ENCODE peak calls at places on chromosomes 6 and 20, in ten cellular contexts. Z is bronchial epithelial cell, J is psoas muscle, O is SK-N-SH, L is fibroblast of lung, U is AG10803, K is cardiac fibroblast, E is GM12865, P is spleen, G is choroid plexus epithelial cell. C is an unnamed sample.
A peak's percentile ranks its signal among the peaks of the same experiment; 100 is the strongest.

GRCh38 chr6:116221067-116221466 is 32.8 kb downstream of the TSPYL4 start:
- DNase-seq in Z (peak; percentile 50), J (no peak), O (no peak), L (peak; percentile 37), U (peak; percentile 67), K (peak; percentile 50), E (no peak), P (no peak), G (peak; percentile 38), C (peak; percentile 52)

GRCh38 chr6:13991393-13991792 is 66.6 kb downstream of the RNF182 start:
- DNase-seq in Z (no peak), J (no peak), O (no peak), L (no peak), U (no peak), K (no peak), E (no peak), P (no peak), G (no peak), C (no peak)

GRCh38 chr20:19784511-19785172 is 26.6 kb downstream of the RIN2 start:
- DNase-seq in Z (peak; percentile 89), J (peak; percentile 44), O (peak; percentile 69), L (peak; percentile 83), U (peak; percentile 86), K (peak; percentile 89), E (peak; percentile 67), P (no peak), G (peak; percentile 94), C (peak; percentile 91)

GRCh38 chr20:38260025-38260377 is 534 bp downstream of the KIAA1755 start:
- DNase-seq in Z (no peak), J (no peak), O (peak; percentile 42), L (peak; percentile 41), U (no peak), K (no peak), E (no peak), P (no peak), G (peak; percentile 52), C (no peak)

GRCh38 chr20:8144282-8145245 is 12.5 kb downstream of the PLCB1 start:
- DNase-seq in Z (no peak), J (no peak), O (no peak), L (peak; percentile 93), U (peak; percentile 93), K (peak; percentile 80), E (peak; percentile 9), P (no peak), G (peak; percentile 97), C (peak; percentile 8)

GRCh38 chr6:42339991-42340401 is 111.7 kb downstream of the TRERF1 start:
- DNase-seq in Z (peak; percentile 95), J (no peak), O (no peak), L (peak; percentile 23), U (no peak), K (no peak), E (peak; percentile 84), P (no peak), G (no peak), C (peak; percentile 89)

GRCh38 chr6:150607044-150607650 is 7.5 kb downstream of the PLEKHG1 start:
- DNase-seq in Z (no peak), J (no peak), O (no peak), L (no peak), U (no peak), K (no peak), E (no peak), P (no peak), G (no peak), C (no peak)

GRCh38 chr6:142592876-142593275 is 291.1 kb downstream of the ADGRG6 start:
- DNase-seq in Z (peak; percentile 52), J (no peak), O (no peak), L (peak; percentile 5), U (no peak), K (no peak), E (no peak), P (no peak), G (no peak), C (peak; percentile 35)

GRCh38 chr6:22141271-22141745 is 155.5 kb downstream of the PRL start:
- DNase-seq in Z (no peak), J (no peak), O (no peak), L (peak; percentile 78), U (no peak), K (peak; percentile 19), E (no peak), P (no peak), G (peak; percentile 20), C (no peak)

GRCh38 chr20:63043348-63044203 is 36.8 kb upstream of the BHLHE23 start:
- DNase-seq in Z (no peak), J (no peak), O (no peak), L (no peak), U (no peak), K (no peak), E (no peak), P (peak; percentile 31), G (no peak), C (no peak)

GRCh38 chr20:22925613-22925983 is 109.5 kb upstream of the SSTR4 start:
- DNase-seq in Z (peak; percentile 54), J (no peak), O (no peak), L (no peak), U (no peak), K (peak; percentile 32), E (no peak), P (no peak), G (no peak), C (peak; percentile 72)

GRCh38 chr6:145506554-145506953 is 228.8 kb downstream of the EPM2A start:
- DNase-seq in Z (no peak), J (no peak), O (no peak), L (peak; percentile 26), U (no peak), K (no peak), E (no peak), P (no peak), G (no peak), C (no peak)

DNA sequence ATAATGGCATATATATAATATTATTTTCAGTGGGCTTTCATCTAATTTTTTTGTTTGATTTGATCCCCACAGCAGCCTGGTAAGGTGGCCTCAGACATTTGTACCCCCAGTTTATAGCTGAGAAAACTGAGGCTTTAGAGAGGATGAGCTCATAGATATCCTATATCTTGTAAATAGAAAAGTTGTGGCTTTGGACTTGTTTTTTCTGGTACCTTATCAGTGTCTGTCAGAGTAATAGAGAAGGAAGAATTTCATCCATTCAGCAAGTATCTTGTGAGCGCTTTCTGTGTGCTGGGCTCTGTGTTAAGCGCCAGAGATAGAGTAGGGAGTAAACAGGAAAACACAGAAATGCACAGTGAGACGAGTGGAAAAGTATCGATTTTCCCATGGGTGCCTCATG is 27.9 kb downstream of the TAF11 start:
- DNase-seq in Z (no peak), J (no peak), O (no peak), L (no peak), U (no peak), K (no peak), E (no peak), P (no peak), G (no peak), C (no peak)
- TF ChIP-seq CTCF in Z (no peak), J (no peak), O (no peak), L (no peak), U (no peak), K (no peak), E (no peak), P (no peak), G (no peak), C (no peak)

GRCh38 chr6:31441368-31442267 is 38.2 kb downstream of the MICA start:
- DNase-seq in Z (peak; percentile 41), J (peak; percentile 87), O (peak; percentile 75), L (peak; percentile 43), U (peak; percentile 64), K (peak; percentile 67), E (peak; percentile 78), P (peak; percentile 96), G (peak; percentile 63), C (peak; percentile 51)
- H3K4me3 ChIP-seq in Z (no peak overlapping the region), J (peak overlapping the region; percentile 43), O (peak overlapping the region; percentile 37), L (no peak overlapping the region), U (peak overlapping the region; percentile 39), K (peak overlapping the region; percentile 33), E (no peak overlapping the region), P (no peak overlapping the region), G (peak overlapping the region; percentile 43), C (no peak overlapping the region)

GRCh38 chr6:169101036-169101805 is 152.4 kb downstream of the THBS2 start:
- DNase-seq in Z (no peak), J (no peak), O (no peak), L (peak; percentile 86), U (peak; percentile 16), K (no peak), E (no peak), P (no peak), G (no peak), C (no peak)

GRCh38 chr6:169097336-169098052 is 156.2 kb downstream of the THBS2 start:
- DNase-seq in Z (no peak), J (no peak), O (no peak), L (peak; percentile 100), U (peak; percentile 69), K (peak; percentile 94), E (no peak), P (no peak), G (peak; percentile 99), C (no peak)

GRCh38 chr6:169098136-169098535 is 155.5 kb downstream of the THBS2 start:
- DNase-seq in Z (no peak), J (no peak), O (no peak), L (peak; percentile 66), U (no peak), K (no peak), E (no peak), P (no peak), G (peak; percentile 41), C (no peak)

GRCh38 chr6:169101981-169102380 is 151.7 kb downstream of the THBS2 start:
- DNase-seq in Z (no peak), J (no peak), O (no peak), L (peak; percentile 61), U (peak; percentile 70), K (peak; percentile 18), E (no peak), P (no peak), G (peak; percentile 55), C (no peak)

DNA sequence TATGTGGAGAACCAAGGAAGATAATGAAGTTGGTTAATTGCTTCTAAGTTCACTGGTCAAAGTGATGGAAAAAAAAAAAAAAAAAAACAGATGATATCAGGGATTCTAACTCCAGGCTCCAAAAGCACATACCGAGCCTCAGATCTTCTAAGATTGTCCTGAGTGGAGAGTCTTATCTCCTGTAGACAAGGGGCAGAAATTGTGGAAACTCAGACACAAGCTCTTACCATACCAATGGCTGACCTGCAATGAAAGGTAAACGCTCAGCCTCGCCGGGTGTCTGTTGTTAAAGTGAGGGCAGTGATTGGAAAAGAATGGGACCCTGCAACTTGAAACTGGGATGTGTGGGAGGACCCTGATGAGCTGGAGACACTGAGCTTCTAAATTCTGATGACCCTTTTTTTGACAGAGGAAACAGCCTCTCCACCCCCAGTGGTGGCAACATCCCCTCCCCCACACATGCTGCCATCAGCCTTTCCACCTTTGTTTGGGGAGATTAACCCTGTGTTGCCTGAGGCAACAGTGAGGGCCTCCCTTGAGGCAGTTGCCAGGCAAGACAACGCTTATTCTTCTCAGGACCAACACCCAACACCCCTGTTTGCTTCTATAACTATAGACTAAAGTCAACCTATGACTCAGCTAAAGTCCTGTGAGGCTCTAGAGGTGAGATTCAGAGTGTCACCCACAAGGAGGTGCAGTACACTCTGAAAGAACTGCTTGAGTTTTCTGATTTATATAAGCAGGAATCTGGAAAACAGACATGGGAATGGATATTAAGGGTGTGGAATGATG is 154.0 kb downstream of the THBS2 start:
- DNase-seq in Z (peak; percentile 40), J (no peak), O (no peak), L (peak; percentile 63), U (peak; percentile 19), K (peak; percentile 47), E (no peak), P (no peak), G (peak; percentile 82), C (peak; percentile 24)
- TF ChIP-seq CTCF in Z (no peak), J (no peak), O (peak; percentile 25), L (no peak), U (peak; percentile 11), K (peak; percentile 9), E (no peak), P (no peak), G (peak; percentile 51), C (peak; percentile 25)

GRCh38 chr6:2449572-2449940 is 204.2 kb upstream of the GMDS start:
- DNase-seq in Z (no peak), J (no peak), O (no peak), L (no peak), U (no peak), K (no peak), E (no peak), P (no peak), G (no peak), C (no peak)
- H3K4me3 ChIP-seq in Z (no peak overlapping the region), J (no peak overlapping the region), O (no peak overlapping the region), L (no peak overlapping the region), U (no peak overlapping the region), K (no peak overlapping the region), E (no peak overlapping the region), P (no peak overlapping the region), G (no peak overlapping the region), C (no peak overlapping the region)